ENCODE peak calls at places on chromosomes 2 and 18, in four cellular contexts. L, R, Y and J are unnamed samples.
A peak's percentile ranks its signal among the peaks of the same experiment; 100 is the strongest.

GRCh38 chr2:218093879-218094278 is 24.8 kb downstream of the RUFY4 start:
- DNase-seq in L (no peak), R (no peak), Y (no peak), J (no peak)

GRCh38 chr2:101622633-101623521 is 74.6 kb upstream of the MAP4K4 start:
- DNase-seq in L (no peak), R (no peak), Y (no peak), J (no peak)

GRCh38 chr2:102238039-102238756 is 51.4 kb downstream of the IL1RL2 start:
- DNase-seq in L (no peak), R (peak; percentile 83), Y (peak; percentile 64), J (no peak)

GRCh38 chr2:45483997-45484396 is 127.1 kb downstream of the SRBD1 start:
- DNase-seq in L (peak; percentile 15), R (peak; percentile 9), Y (peak; percentile 53), J (no peak)

GRCh38 chr2:206869824-206870495 is 69.4 kb upstream of the CPO start:
- DNase-seq in L (no peak), R (no peak), Y (no peak), J (no peak)

GRCh38 chr18:10690376-10690775 is 164.5 kb downstream of the NAPG start:
- DNase-seq in L (no peak), R (no peak), Y (no peak), J (no peak)

GRCh38 chr2:24121469-24121868 is 1.7 kb downstream of the PFN4 start:
- DNase-seq in L (peak; percentile 80), R (no peak), Y (no peak), J (no peak)

GRCh38 chr18:34867520-34867919 is 157.4 kb downstream of the DTNA start:
- DNase-seq in L (no peak), R (no peak), Y (peak; percentile 1), J (no peak)

GRCh38 chr2:135741395-135742306 is at the start of gene UBXN4:
- DNase-seq in L (peak; percentile 99), R (peak; percentile 99), Y (peak; percentile 99), J (peak; percentile 99)

GRCh38 chr2:135742307-135742838 is 718 bp downstream of the UBXN4 start:
- DNase-seq in L (peak; percentile 73), R (peak; percentile 64), Y (peak; percentile 81), J (peak; percentile 69)

GRCh38 chr2:135743860-135744259 is 2.2 kb downstream of the UBXN4 start:
- DNase-seq in L (peak; percentile 58), R (peak; percentile 6), Y (peak; percentile 14), J (no peak)

GRCh38 chr2:135744761-135745314 is 3.2 kb downstream of the UBXN4 start:
- DNase-seq in L (peak; percentile 37), R (peak; percentile 17), Y (peak; percentile 51), J (peak; percentile 65)

DNA sequence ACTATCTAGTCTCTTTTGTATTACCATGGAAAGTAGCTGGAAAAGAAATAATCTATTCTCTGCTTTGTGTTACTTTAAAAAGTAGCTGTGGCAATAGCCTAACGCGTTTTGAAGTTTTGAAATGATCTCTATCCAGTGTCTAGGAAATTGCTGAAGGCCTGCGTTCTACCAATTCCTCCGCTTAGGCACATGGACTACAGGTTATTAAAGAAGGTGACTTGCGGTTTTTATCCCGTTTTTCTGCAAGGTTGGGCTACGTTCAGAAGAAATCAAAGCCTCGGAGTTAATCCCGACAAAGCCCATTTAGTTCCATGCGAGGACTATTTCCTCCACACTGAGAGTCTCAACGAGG is 636 bp upstream of the UBXN4 start:
- DNase-seq in L (no peak), R (no peak), Y (no peak), J (no peak)
- H3K4me3 ChIP-seq in L (peak overlapping the region; percentile 91), R (no peak overlapping the region), Y (no peak overlapping the region), J (no peak overlapping the region)

DNA sequence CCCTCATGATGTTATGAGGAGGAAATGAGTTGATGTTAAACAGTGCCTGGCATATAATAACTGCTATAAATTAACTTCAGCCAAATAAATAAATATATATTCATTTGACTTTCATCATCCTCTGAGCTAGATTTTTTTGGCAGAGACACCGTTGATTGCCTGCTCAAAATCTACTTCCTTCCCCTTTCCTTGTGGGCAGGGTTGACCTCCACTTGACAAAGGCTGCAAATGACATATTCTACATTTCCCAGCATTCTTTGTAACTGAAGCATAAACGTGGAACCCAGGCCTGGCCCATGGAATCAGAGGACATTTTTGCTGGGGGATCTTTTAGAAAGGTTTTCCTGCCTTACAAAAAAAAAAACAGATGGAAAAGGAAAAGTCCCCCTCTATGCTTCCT is 177.8 kb downstream of the TXNL1 start:
- DNase-seq in L (no peak), R (no peak), Y (no peak), J (no peak)
- H3K9ac ChIP-seq in L (no peak overlapping the region), R (no peak overlapping the region), Y (no peak overlapping the region), J (no peak overlapping the region)

GRCh38 chr2:42218712-42219111 is 49.6 kb downstream of the EML4 start:
- DNase-seq in L (no peak), R (no peak), Y (no peak), J (no peak)

GRCh38 chr2:42217914-42218313 is 48.8 kb downstream of the EML4 start:
- DNase-seq in L (no peak), R (no peak), Y (no peak), J (no peak)

GRCh38 chr2:42214669-42215068 is 45.5 kb downstream of the EML4 start:
- DNase-seq in L (peak; percentile 27), R (peak; percentile 63), Y (peak; percentile 57), J (no peak)

GRCh38 chr2:42217307-42217706 is 48.2 kb downstream of the EML4 start:
- DNase-seq in L (no peak), R (no peak), Y (no peak), J (no peak)

GRCh38 chr2:42216712-42217111 is 47.6 kb downstream of the EML4 start:
- DNase-seq in L (peak; percentile 86), R (peak; percentile 82), Y (peak; percentile 81), J (peak; percentile 6)
- H3K4me3 ChIP-seq in L (peak overlapping the region; percentile 46), R (no peak overlapping the region), Y (peak overlapping the region; percentile 13), J (no peak overlapping the region)

GRCh38 chr2:222318712-222319575 is 20.1 kb upstream of the PAX3 start:
- DNase-seq in L (peak; percentile 72), R (no peak), Y (peak; percentile 41), J (no peak)

GRCh38 chr2:222318026-222318711 is 19.4 kb upstream of the PAX3 start:
- DNase-seq in L (peak; percentile 78), R (peak; percentile 52), Y (peak; percentile 70), J (peak; percentile 72)

GRCh38 chr2:222320441-222321395 is 21.9 kb upstream of the PAX3 start:
- DNase-seq in L (peak; percentile 51), R (no peak), Y (peak; percentile 24), J (no peak)

GRCh38 chr2:222322241-222322640 is 23.4 kb upstream of the PAX3 start:
- DNase-seq in L (no peak), R (no peak), Y (no peak), J (no peak)

DNA sequence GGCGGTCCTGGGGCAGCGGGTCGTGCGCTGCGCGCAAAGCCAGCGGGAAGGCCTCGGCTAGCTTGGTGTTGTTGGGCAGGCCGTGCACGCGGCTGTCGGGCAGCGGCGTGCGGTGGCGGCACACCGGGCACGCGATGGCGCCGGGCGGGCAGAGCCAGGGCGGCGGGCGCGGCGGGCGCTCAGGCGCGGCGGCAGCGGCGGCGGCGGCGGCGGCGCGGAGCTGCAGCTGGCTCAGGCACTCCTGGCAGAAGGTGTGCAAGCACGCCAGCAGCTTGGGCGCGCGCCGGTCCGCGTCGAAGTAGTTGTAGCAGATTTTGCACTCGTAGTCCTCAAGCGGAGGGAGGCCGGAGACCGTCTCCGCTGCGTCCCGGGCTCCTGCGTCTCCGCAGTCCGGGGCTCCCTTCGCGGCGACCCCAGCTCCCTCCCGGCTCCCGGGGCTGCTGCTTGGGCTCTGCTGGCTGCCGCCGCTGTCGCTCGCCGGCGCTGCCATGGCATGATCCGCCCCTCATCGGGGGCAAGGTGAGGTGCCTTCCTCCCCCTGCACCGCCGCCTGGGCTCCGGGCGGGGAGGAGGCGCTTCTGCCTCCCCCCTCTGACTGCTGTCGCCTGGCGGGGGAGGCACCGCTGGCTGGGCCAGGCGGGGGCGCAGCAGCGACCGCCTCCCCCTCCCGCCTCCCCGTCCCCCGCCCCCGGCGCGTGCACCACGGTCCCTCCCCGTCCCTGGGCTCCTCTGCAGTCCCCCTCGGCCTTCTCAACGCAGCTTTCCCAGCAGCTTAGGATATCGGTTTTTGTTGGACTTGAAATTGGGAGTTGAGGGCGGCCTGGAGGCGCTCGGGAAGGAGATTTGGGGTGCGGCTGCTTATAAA is 21.0 kb upstream of the PAX3 start:
- DNase-seq in L (peak; percentile 55), R (no peak), Y (peak; percentile 35), J (peak; percentile 22)
- H3K9ac ChIP-seq in L (no peak overlapping the region), R (no peak overlapping the region), Y (no peak overlapping the region), J (no peak overlapping the region)

GRCh38 chr2:31526946-31527345 is 53.8 kb downstream of the SRD5A2 start:
- DNase-seq in L (peak; percentile 61), R (no peak), Y (no peak), J (peak; percentile 19)

GRCh38 chr2:31529256-31529655 is 51.5 kb downstream of the SRD5A2 start:
- DNase-seq in L (no peak), R (no peak), Y (no peak), J (no peak)

GRCh38 chr2:31525876-31526275 is 54.9 kb downstream of the SRD5A2 start:
- DNase-seq in L (no peak), R (no peak), Y (no peak), J (no peak)

GRCh38 chr2:31531101-31531500 is 49.6 kb downstream of the SRD5A2 start:
- DNase-seq in L (no peak), R (no peak), Y (no peak), J (no peak)

DNA sequence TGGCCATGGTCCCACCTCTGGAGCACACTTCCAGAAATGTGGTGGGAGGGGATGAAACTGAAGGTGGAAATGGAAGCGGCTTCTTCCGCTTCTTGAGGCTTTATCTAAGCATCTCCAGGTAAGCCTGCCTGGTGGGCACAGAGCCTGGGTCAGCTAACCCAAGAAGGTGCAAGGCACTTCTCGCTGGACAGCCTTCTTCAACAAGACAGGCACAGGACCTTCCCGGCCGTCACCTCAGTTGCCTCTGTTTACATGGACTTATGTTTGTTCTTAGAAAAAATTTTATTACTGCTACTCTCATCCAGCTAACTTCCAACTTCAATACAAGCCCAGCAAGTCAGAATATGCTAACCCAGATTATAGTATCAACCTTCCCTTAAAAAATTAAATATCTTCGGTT is 51.9 kb downstream of the SRD5A2 start:
- DNase-seq in L (no peak), R (no peak), Y (no peak), J (no peak)
- H3K4me3 ChIP-seq in L (no peak overlapping the region), R (no peak overlapping the region), Y (no peak overlapping the region), J (no peak overlapping the region)

GRCh38 chr2:56624181-56624580 is 440.4 kb downstream of the CCDC85A start:
- DNase-seq in L (no peak), R (no peak), Y (no peak), J (no peak)
- H3K9ac ChIP-seq in L (no peak overlapping the region), R (no peak overlapping the region), Y (no peak overlapping the region), J (no peak overlapping the region)

DNA sequence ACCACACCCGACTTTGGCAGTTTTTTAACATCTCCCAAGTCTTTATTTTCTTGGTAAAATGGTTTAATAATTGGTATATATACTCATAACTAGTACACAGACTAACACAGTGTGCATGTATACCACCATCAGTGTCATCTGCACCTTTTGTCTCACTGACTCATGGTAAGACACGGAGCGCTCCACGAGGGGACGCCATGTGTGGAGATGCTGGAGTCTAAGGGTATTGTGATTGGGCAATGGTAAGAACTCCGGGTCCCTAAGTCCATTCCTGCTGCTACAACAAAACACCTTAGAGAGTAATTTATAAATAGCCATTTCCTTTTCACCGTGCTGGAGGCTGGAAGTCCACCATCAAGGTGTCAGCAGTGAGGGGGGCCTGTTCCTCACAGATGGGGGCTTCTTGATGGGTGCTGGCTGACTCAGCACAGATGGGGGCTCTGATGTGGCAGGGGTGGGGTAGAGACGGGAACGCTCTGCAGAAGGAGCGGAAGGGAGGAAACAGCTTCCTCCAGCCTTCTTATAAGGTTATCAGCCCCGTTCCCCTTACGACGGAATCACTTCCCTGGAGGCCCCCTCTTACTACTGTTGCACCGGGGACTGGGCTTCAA is 42.0 kb upstream of the EDAR start:
- DNase-seq in L (no peak), R (no peak), Y (no peak), J (no peak)
- H3K4me3 ChIP-seq in L (peak overlapping the region; percentile 71), R (no peak overlapping the region), Y (peak overlapping the region; percentile 66), J (no peak overlapping the region)